ENCODE peak calls at places on chromosomes 6 and 20, in seven cellular contexts. T is endothelial cell of umbilical vein; Y is activated CD8-positive, alpha-beta memory T cell treated with anti-CD3 and anti-CD28 coated beads for 4 hours; U is uterus; O is activated CD4-positive, alpha-beta T cell treated with anti-CD3 and anti-CD28 coated beads, Interleukin-2, amount 50 U/mL, for 24 hours; Z is NCI-H2081; K is GM13977. H is an unnamed sample.

GRCh38 chr6:24524801-24525200 is 30.0 kb downstream of the ALDH5A1 start:
- DNase-seq in T (peak; percentile 9), Y (no peak), U (no peak), O (no peak), Z (peak; percentile 66), K (peak; percentile 37), H (peak; percentile 56)

GRCh38 chr6:143755301-143755744 is 77.6 kb downstream of the PHACTR2 start:
- DNase-seq in T (peak; percentile 81), Y (no peak), U (no peak), O (no peak), Z (no peak), K (no peak), H (peak; percentile 82)

GRCh38 chr20:61629361-61630239 is 377.5 kb downstream of the CDH4 start:
- DNase-seq in T (no peak), Y (no peak), U (no peak), O (no peak), Z (no peak), K (no peak), H (no peak)

GRCh38 chr20:22490287-22491187 is 93.8 kb downstream of the FOXA2 start:
- DNase-seq in T (no peak), Y (no peak), U (no peak), O (no peak), Z (peak; percentile 99), K (no peak), H (peak; percentile 1)

GRCh38 chr6:22884441-22884840 is 315.1 kb downstream of the HDGFL1 start:
- DNase-seq in T (peak; percentile 95), Y (no peak), U (no peak), O (no peak), Z (no peak), K (no peak), H (peak; percentile 94)

GRCh38 chr20:62768815-62769287 is 27.4 kb upstream of the MRGBP start:
- DNase-seq in T (peak; percentile 25), Y (no peak), U (no peak), O (no peak), Z (peak; percentile 6), K (no peak), H (peak; percentile 17)

GRCh38 chr20:11267131-11267761 is 593.4 kb upstream of the JAG1 start:
- DNase-seq in T (peak; percentile 94), Y (no peak), U (peak; percentile 71), O (no peak), Z (no peak), K (peak; percentile 64), H (peak; percentile 93)

GRCh38 chr20:2693286-2693995 is 861 bp downstream of the EBF4 start:
- DNase-seq in T (peak; percentile 5), Y (peak; percentile 41), U (peak; percentile 67), O (no peak), Z (peak; percentile 20), K (peak; percentile 86), H (no peak)

GRCh38 chr20:46458891-46459750 is 52.7 kb upstream of the ELMO2 start:
- DNase-seq in T (no peak), Y (no peak), U (no peak), O (no peak), Z (no peak), K (no peak), H (peak; percentile 2)

GRCh38 chr6:32370510-32370909 is 1.2 kb downstream of the TSBP1 start:
- DNase-seq in T (peak; percentile 22), Y (no peak), U (no peak), O (no peak), Z (no peak), K (no peak), H (peak; percentile 2)

GRCh38 chr6:132388291-132388690 is 13.0 kb downstream of the MOXD1 start:
- DNase-seq in T (no peak), Y (no peak), U (no peak), O (no peak), Z (no peak), K (no peak), H (no peak)

GRCh38 chr6:108492131-108492766 is 68.5 kb upstream of the FOXO3 start:
- DNase-seq in T (peak; percentile 77), Y (no peak), U (no peak), O (peak; percentile 4), Z (peak; percentile 1), K (peak; percentile 34), H (peak; percentile 79)

GRCh38 chr6:109344226-109344625 is 38.0 kb downstream of the CD164 start:
- DNase-seq in T (no peak), Y (no peak), U (no peak), O (no peak), Z (no peak), K (no peak), H (no peak)

GRCh38 chr20:11582073-11582472 is 335.6 kb upstream of the BTBD3 start:
- DNase-seq in T (peak; percentile 1), Y (no peak), U (no peak), O (no peak), Z (no peak), K (no peak), H (no peak)

GRCh38 chr6:72624557-72625160 is 2.8 kb downstream of the KCNQ5 start:
- DNase-seq in T (no peak), Y (no peak), U (no peak), O (no peak), Z (peak; percentile 56), K (no peak), H (no peak)

GRCh38 chr20:37734228-37734980 is 40.6 kb downstream of the CTNNBL1 start:
- DNase-seq in T (no peak), Y (no peak), U (no peak), O (no peak), Z (peak; percentile 43), K (no peak), H (no peak)

GRCh38 chr20:59240006-59240405 is 60.4 kb upstream of the EDN3 start:
- DNase-seq in T (no peak), Y (no peak), U (no peak), O (no peak), Z (no peak), K (no peak), H (no peak)

GRCh38 chr20:61268024-61268423 is 16.0 kb downstream of the CDH4 start:
- DNase-seq in T (no peak), Y (no peak), U (no peak), O (no peak), Z (no peak), K (no peak), H (no peak)

GRCh38 chr20:61217848-61218247 is 34.2 kb upstream of the CDH4 start:
- DNase-seq in T (no peak), Y (no peak), U (no peak), O (no peak), Z (no peak), K (no peak), H (no peak)

GRCh38 chr20:40811660-40812414 is 122.8 kb upstream of the MAFB start:
- DNase-seq in T (no peak), Y (no peak), U (no peak), O (no peak), Z (no peak), K (no peak), H (no peak)

GRCh38 chr6:47109281-47109680 is 67.1 kb upstream of the ADGRF1 start:
- DNase-seq in T (no peak), Y (no peak), U (no peak), O (no peak), Z (no peak), K (no peak), H (no peak)

GRCh38 chr6:45076217-45076616 is 251.9 kb upstream of the RUNX2 start:
- DNase-seq in T (no peak), Y (no peak), U (no peak), O (no peak), Z (no peak), K (no peak), H (no peak)

GRCh38 chr20:59000326-59000725 is 6.7 kb downstream of the CTSZ start:
- DNase-seq in T (no peak), Y (no peak), U (no peak), O (no peak), Z (no peak), K (no peak), H (no peak)

GRCh38 chr20:15446373-15446772 is 1109.0 kb upstream of the FLRT3 start:
- DNase-seq in T (peak; percentile 17), Y (no peak), U (peak; percentile 21), O (no peak), Z (peak; percentile 47), K (no peak), H (peak; percentile 51)

GRCh38 chr6:71855406-71855805 is 30.9 kb upstream of the RIMS1 start:
- DNase-seq in T (no peak), Y (no peak), U (no peak), O (no peak), Z (no peak), K (no peak), H (no peak)

GRCh38 chr6:33204415-33205171 is at the start of gene HSD17B8:
- DNase-seq in T (peak; percentile 88), Y (peak; percentile 88), U (peak; percentile 89), O (peak; percentile 88), Z (peak; percentile 93), K (peak; percentile 96), H (peak; percentile 93)

GRCh38 chr6:62285612-62286469 is at the start of gene KHDRBS2:
- DNase-seq in T (no peak), Y (no peak), U (peak; percentile 60), O (no peak), Z (peak; percentile 97), K (peak; percentile 85), H (peak; percentile 0)

GRCh38 chr6:142693446-142693845 is 251.5 kb downstream of the HIVEP2 start:
- DNase-seq in T (peak; percentile 81), Y (no peak), U (no peak), O (no peak), Z (no peak), K (no peak), H (peak; percentile 78)

GRCh38 chr6:107408714-107409113 is 50.6 kb downstream of the PDSS2 start:
- DNase-seq in T (peak; percentile 57), Y (no peak), U (no peak), O (no peak), Z (no peak), K (no peak), H (peak; percentile 58)

H was measured in dermis blood vessel endothelial cell.